ENCODE peak calls at places on chromosomes 12 and 14, in four cellular contexts. One of them, this sample, is unnamed.

GRCh38 chr14:23058654-23059504 is 1.6 kb upstream of the CDH24 start:
- DNase-seq in tibial artery: peak
- DNase-seq in HFF-Myc: no peak
- DNase-seq in hepatocyte: no peak
- DNase-seq in this sample: no peak

GRCh38 chr12:95976416-95976832 is 19.7 kb downstream of the HAL start:
- DNase-seq in tibial artery: no peak
- DNase-seq in hepatocyte: no peak
- DNase-seq in HFF-Myc: no peak
- DNase-seq in this sample: peak

GRCh38 chr12:42854208-42854607 is 264.7 kb upstream of the PRICKLE1 start:
- DNase-seq in hepatocyte: no peak
- DNase-seq in tibial artery: no peak
- DNase-seq in HFF-Myc: no peak
- DNase-seq in this sample: no peak

GRCh38 chr14:51337520-51337919 is 97.5 kb downstream of the TMX1 start:
- DNase-seq in tibial artery: no peak
- DNase-seq in HFF-Myc: no peak
- DNase-seq in hepatocyte: no peak
- DNase-seq in this sample: peak

GRCh38 chr12:3262466-3262865 is 185.3 kb downstream of the TSPAN9 start:
- DNase-seq in hepatocyte: no peak
- DNase-seq in HFF-Myc: no peak
- DNase-seq in tibial artery: no peak
- DNase-seq in this sample: no peak

GRCh38 chr12:115203661-115204060 is 519.7 kb upstream of the TBX3 start:
- DNase-seq in hepatocyte: no peak
- DNase-seq in HFF-Myc: no peak
- DNase-seq in tibial artery: no peak
- DNase-seq in this sample: no peak

GRCh38 chr12:40068416-40068815 is 37.5 kb downstream of the SLC2A13 start:
- DNase-seq in tibial artery: no peak
- DNase-seq in HFF-Myc: no peak
- DNase-seq in hepatocyte: no peak
- DNase-seq in this sample: no peak

GRCh38 chr14:47678157-47678556 is 2.8 kb upstream of the MDGA2 start:
- DNase-seq in tibial artery: no peak
- DNase-seq in HFF-Myc: no peak
- DNase-seq in hepatocyte: no peak
- DNase-seq in this sample: no peak

GRCh38 chr14:57870686-57871457 is 5.0 kb upstream of the SLC35F4 start:
- DNase-seq in hepatocyte: no peak
- DNase-seq in HFF-Myc: no peak
- DNase-seq in tibial artery: no peak
- DNase-seq in this sample: no peak

GRCh38 chr12:7345232-7345631 is 41.4 kb downstream of the ACSM4 start:
- DNase-seq in HFF-Myc: no peak
- DNase-seq in tibial artery: no peak
- DNase-seq in hepatocyte: no peak
- DNase-seq in this sample: no peak

GRCh38 chr12:51922762-51923505 is 15.6 kb downstream of the ACVRL1 start:
- DNase-seq in HFF-Myc: no peak
- DNase-seq in tibial artery: peak
- DNase-seq in hepatocyte: no peak
- DNase-seq in this sample: no peak

GRCh38 chr12:109753054-109753401 is 39.4 kb downstream of the FAM222A start:
- DNase-seq in HFF-Myc: no peak
- DNase-seq in tibial artery: peak
- DNase-seq in hepatocyte: no peak
- DNase-seq in this sample: no peak

GRCh38 chr12:104671407-104672095 is 214.8 kb downstream of the CHST11 start:
- DNase-seq in hepatocyte: peak
- DNase-seq in tibial artery: peak
- DNase-seq in HFF-Myc: peak
- DNase-seq in this sample: peak

GRCh38 chr12:88067301-88067700 is 38.1 kb upstream of the C12orf50 start:
- DNase-seq in hepatocyte: no peak
- DNase-seq in HFF-Myc: no peak
- DNase-seq in tibial artery: no peak
- DNase-seq in this sample: no peak

GRCh38 chr12:17875230-17875629 is 214.8 kb downstream of the RERGL start:
- DNase-seq in tibial artery: no peak
- DNase-seq in hepatocyte: no peak
- DNase-seq in HFF-Myc: no peak
- DNase-seq in this sample: no peak

GRCh38 chr12:78392918-78393317 is 471.7 kb upstream of the SYT1 start:
- DNase-seq in HFF-Myc: no peak
- DNase-seq in hepatocyte: peak
- DNase-seq in tibial artery: no peak
- DNase-seq in this sample: no peak

GRCh38 chr12:9049520-9050133 is 60.3 kb downstream of the KLRG1 start:
- DNase-seq in hepatocyte: peak
- DNase-seq in HFF-Myc: peak
- DNase-seq in tibial artery: no peak
- DNase-seq in this sample: peak

GRCh38 chr12:48285751-48286650 is 64.7 kb downstream of the ZNF641 start:
- DNase-seq in hepatocyte: no peak
- DNase-seq in tibial artery: no peak
- DNase-seq in HFF-Myc: no peak
- DNase-seq in this sample: no peak

GRCh38 chr12:65755596-65755978 is 68.7 kb upstream of the HMGA2 start:
- DNase-seq in HFF-Myc: no peak
- DNase-seq in hepatocyte: no peak
- DNase-seq in tibial artery: no peak
- DNase-seq in this sample: no peak

GRCh38 chr14:92323916-92324818 is 1.2 kb downstream of the SLC24A4 start:
- DNase-seq in hepatocyte: no peak
- DNase-seq in tibial artery: no peak
- DNase-seq in HFF-Myc: no peak
- DNase-seq in this sample: no peak

GRCh38 chr14:92328664-92329255 is 5.8 kb downstream of the SLC24A4 start:
- DNase-seq in tibial artery: no peak
- DNase-seq in HFF-Myc: no peak
- DNase-seq in hepatocyte: no peak
- DNase-seq in this sample: no peak

GRCh38 chr14:92322516-92322915 is 449 bp upstream of the SLC24A4 start:
- DNase-seq in tibial artery: no peak
- DNase-seq in hepatocyte: no peak
- DNase-seq in HFF-Myc: no peak
- DNase-seq in this sample: no peak

GRCh38 chr14:92323031-92323915 is at the start of gene SLC24A4:
- DNase-seq in HFF-Myc: no peak
- DNase-seq in hepatocyte: peak
- DNase-seq in tibial artery: no peak
- DNase-seq in this sample: peak

GRCh38 chr14:92325835-92326234 is 2.9 kb downstream of the SLC24A4 start:
- DNase-seq in tibial artery: no peak
- DNase-seq in HFF-Myc: no peak
- DNase-seq in hepatocyte: no peak
- DNase-seq in this sample: no peak
- TF ChIP-seq CTCF in tibial artery: no peak
- TF ChIP-seq CTCF in HFF-Myc: no peak
- TF ChIP-seq CTCF in hepatocyte: no peak
- TF ChIP-seq CTCF in this sample: no peak

GRCh38 chr12:24025153-24025798 is 75.8 kb upstream of the SOX5 start:
- DNase-seq in hepatocyte: no peak
- DNase-seq in HFF-Myc: no peak
- DNase-seq in tibial artery: no peak
- DNase-seq in this sample: no peak
- TF ChIP-seq CTCF in hepatocyte: peak
- TF ChIP-seq CTCF in HFF-Myc: no peak
- TF ChIP-seq CTCF in tibial artery: no peak
- TF ChIP-seq CTCF in this sample: no peak

DNA sequence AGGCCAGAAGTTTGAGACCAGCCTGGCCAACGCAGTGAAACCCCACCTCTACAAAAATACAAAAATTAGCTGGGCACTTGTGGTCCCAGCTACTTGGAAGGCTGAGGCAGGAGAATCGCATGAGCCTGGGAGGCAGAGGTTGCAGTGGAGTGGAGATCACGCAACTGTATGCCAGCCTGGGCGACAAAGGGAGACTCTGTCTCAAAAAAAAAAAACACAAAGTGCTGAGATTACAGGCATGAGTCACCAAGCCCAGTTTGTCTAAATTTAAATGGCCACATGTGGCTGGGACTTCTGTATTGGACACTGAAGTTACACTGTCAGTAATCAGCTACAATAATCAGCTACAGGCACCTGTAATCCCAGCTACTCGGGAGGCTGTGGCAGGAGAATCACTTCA is 100.9 kb upstream of the AEBP2 start:
- DNase-seq in tibial artery: no peak
- DNase-seq in hepatocyte: no peak
- DNase-seq in HFF-Myc: no peak
- DNase-seq in this sample: no peak
- TF ChIP-seq CTCF in tibial artery: no peak
- TF ChIP-seq CTCF in hepatocyte: no peak
- TF ChIP-seq CTCF in HFF-Myc: no peak
- TF ChIP-seq CTCF in this sample: no peak

GRCh38 chr14:32012571-32012970 is 64.5 kb upstream of the ARHGAP5 start:
- DNase-seq in hepatocyte: no peak
- DNase-seq in HFF-Myc: no peak
- DNase-seq in tibial artery: no peak
- DNase-seq in this sample: no peak

GRCh38 chr14:32014498-32014897 is 62.6 kb upstream of the ARHGAP5 start:
- DNase-seq in hepatocyte: no peak
- DNase-seq in tibial artery: no peak
- DNase-seq in HFF-Myc: no peak
- DNase-seq in this sample: no peak

GRCh38 chr14:32011225-32011624 is 65.9 kb upstream of the ARHGAP5 start:
- DNase-seq in tibial artery: no peak
- DNase-seq in hepatocyte: no peak
- DNase-seq in HFF-Myc: no peak
- DNase-seq in this sample: no peak

GRCh38 chr14:32012062-32012461 is 65.0 kb upstream of the ARHGAP5 start:
- DNase-seq in tibial artery: no peak
- DNase-seq in HFF-Myc: no peak
- DNase-seq in hepatocyte: no peak
- DNase-seq in this sample: no peak

GRCh38 chr14:32013083-32013482 is 64.0 kb upstream of the ARHGAP5 start:
- DNase-seq in hepatocyte: no peak
- DNase-seq in HFF-Myc: no peak
- DNase-seq in tibial artery: no peak
- DNase-seq in this sample: no peak
- TF ChIP-seq CTCF in hepatocyte: no peak
- TF ChIP-seq CTCF in HFF-Myc: no peak
- TF ChIP-seq CTCF in tibial artery: no peak
- TF ChIP-seq CTCF in this sample: no peak

GRCh38 chr12:119676573-119676972 is 8.6 kb downstream of the PRKAB1 start:
- DNase-seq in tibial artery: no peak
- DNase-seq in hepatocyte: no peak
- DNase-seq in HFF-Myc: no peak
- DNase-seq in this sample: no peak
- TF ChIP-seq CTCF in tibial artery: no peak
- TF ChIP-seq CTCF in hepatocyte: no peak
- TF ChIP-seq CTCF in HFF-Myc: no peak
- TF ChIP-seq CTCF in this sample: no peak

GRCh38 chr14:93745603-93746273 is 42.5 kb downstream of the PRIMA1 start:
- DNase-seq in HFF-Myc: no peak
- DNase-seq in hepatocyte: no peak
- DNase-seq in tibial artery: no peak
- DNase-seq in this sample: no peak
- TF ChIP-seq CTCF in HFF-Myc: no peak
- TF ChIP-seq CTCF in hepatocyte: no peak
- TF ChIP-seq CTCF in tibial artery: no peak
- TF ChIP-seq CTCF in this sample: no peak

DNA sequence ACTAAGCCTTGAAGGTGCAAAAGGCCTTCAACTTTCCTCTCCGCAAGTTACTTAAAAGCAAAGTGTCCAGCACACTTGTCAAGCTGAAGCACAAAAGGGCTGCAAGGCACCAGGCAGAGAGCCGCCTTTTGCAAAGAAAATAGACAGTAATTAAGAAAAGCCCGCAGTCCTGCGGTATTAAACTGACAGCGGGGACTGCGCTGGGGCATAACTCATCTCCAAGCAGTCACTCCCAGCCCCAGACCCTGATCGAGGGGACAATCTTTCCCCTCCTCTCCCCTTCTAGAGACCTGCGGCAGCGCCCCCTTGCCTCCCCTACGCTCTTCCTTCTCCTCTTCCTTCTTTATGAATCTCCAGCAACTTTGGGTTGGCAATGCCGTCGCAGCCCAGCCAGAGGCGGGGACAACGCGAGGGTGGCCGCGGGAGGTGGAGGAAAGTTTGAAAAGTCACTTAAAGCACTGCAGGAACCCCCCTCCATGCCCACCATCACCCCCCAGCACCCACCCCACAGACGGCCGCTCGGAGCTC is 200.9 kb upstream of the CAND1 start:
- DNase-seq in hepatocyte: peak
- DNase-seq in tibial artery: no peak
- DNase-seq in HFF-Myc: no peak
- DNase-seq in this sample: no peak
- TF ChIP-seq CTCF in hepatocyte: peak
- TF ChIP-seq CTCF in tibial artery: no peak
- TF ChIP-seq CTCF in HFF-Myc: no peak
- TF ChIP-seq CTCF in this sample: no peak

This sample was measured in RWPE1.